ENCODE peak calls at places on chromosomes 4 and X, in seven cellular contexts. F is stimulated activated CD4-positive, alpha-beta T cell treated with anti-CD3 and anti-CD28 coated beads, Interleukin-12 subunit alpha, Interleukin-12 subunit beta, amount 100 ng/mL, for 48 hours; M is endothelial cell; L is activated T-helper 9 cell treated with anti-CD3 and anti-CD28 coated beads, Interleukin-2, amount 50 U/mL, for 16 hours; Q is activated CD8-positive, alpha-beta memory T cell treated with anti-CD3 and anti-CD28 coated beads for 48 hours; H is activated T-cell treated with anti-CD3 and anti-CD28 coated beads, Interleukin-2, amount 50 U/mL, for 48 hours; S is osteocyte. X is an unnamed sample.

GRCh38 chr4:121822796-121823504 is 733 bp downstream of the CCNA2 start:
- DNase-seq in F (peak; percentile 23), M (peak; percentile 36), L (no peak), Q (no peak), H (peak; percentile 62), S (no peak), X (no peak)

GRCh38 chr4:56575820-56576429 is 70.3 kb downstream of the ARL9 start:
- DNase-seq in F (no peak), M (no peak), L (no peak), Q (no peak), H (no peak), S (no peak), X (no peak)

GRCh38 chr4:69617083-69617694 is 22.3 kb downstream of the UGT2A2 start:
- DNase-seq in F (no peak), M (peak; percentile 30), L (no peak), Q (no peak), H (no peak), S (no peak), X (no peak)

GRCh38 chr4:140144050-140144449 is 9.9 kb downstream of the MAML3 start:
- DNase-seq in F (no peak), M (no peak), L (no peak), Q (no peak), H (no peak), S (no peak), X (no peak)

GRCh38 chrX:88990882-88991582 is 244.0 kb downstream of the CPXCR1 start:
- DNase-seq in F (no peak), M (no peak), L (no peak), Q (no peak), H (no peak), S (no peak), X (no peak)

GRCh38 chr4:186203391-186203802 is 12.0 kb downstream of the CYP4V2 start:
- DNase-seq in F (no peak), M (no peak), L (no peak), Q (no peak), H (no peak), S (no peak), X (no peak)

GRCh38 chr4:61511716-61512488 is 311.8 kb downstream of the ADGRL3 start:
- DNase-seq in F (no peak), M (no peak), L (no peak), Q (no peak), H (no peak), S (no peak), X (no peak)

GRCh38 chr4:12943069-12943468 is 541.1 kb downstream of the RAB28 start:
- DNase-seq in F (no peak), M (no peak), L (no peak), Q (no peak), H (no peak), S (no peak), X (no peak)

GRCh38 chr4:183101956-183102480 is 3.0 kb downstream of the WWC2 start:
- DNase-seq in F (no peak), M (no peak), L (no peak), Q (no peak), H (no peak), S (no peak), X (no peak)

GRCh38 chrX:119427024-119427794 is 28.1 kb downstream of the SLC25A43 start:
- DNase-seq in F (no peak), M (no peak), L (no peak), Q (no peak), H (no peak), S (no peak), X (no peak)

GRCh38 chr4:106775636-106776035 is 260.5 kb downstream of the DKK2 start:
- DNase-seq in F (no peak), M (no peak), L (no peak), Q (no peak), H (no peak), S (no peak), X (no peak)

GRCh38 chr4:23884261-23884660 is 5.6 kb downstream of the PPARGC1A start:
- DNase-seq in F (no peak), M (no peak), L (no peak), Q (no peak), H (no peak), S (no peak), X (no peak)

GRCh38 chr4:38017579-38017978 is 57.4 kb downstream of the PTTG2 start:
- DNase-seq in F (no peak), M (no peak), L (no peak), Q (no peak), H (no peak), S (no peak), X (no peak)

GRCh38 chrX:83319023-83319422 is 189.1 kb upstream of the POU3F4 start:
- DNase-seq in F (no peak), M (no peak), L (no peak), Q (no peak), H (no peak), S (no peak), X (no peak)

GRCh38 chrX:50635811-50636365 is 165.3 kb upstream of the DGKK start:
- DNase-seq in F (no peak), M (no peak), L (no peak), Q (no peak), H (no peak), S (no peak), X (no peak)

X was measured in type B pancreatic cell.